ENCODE peak calls at places on chromosomes 6 and 20, in eight cellular contexts. V is sigmoid colon, Y is hepatocyte, Q is GM12865, P is GM06990, F is ascending aorta, W is esophagus muscularis mucosa, N is Calu3. S is an unnamed sample.

GRCh38 chr6:166540631-166541331 is 45.7 kb downstream of the RAMACL start:
- DNase-seq in V (no peak), Y (no peak), Q (peak; percentile 72), P (peak; percentile 24), F (no peak), W (no peak), N (peak; percentile 43), S (peak; percentile 56)

GRCh38 chr20:19875746-19876145 is 117.7 kb downstream of the RIN2 start:
- DNase-seq in V (no peak), Y (no peak), Q (no peak), P (no peak), F (no peak), W (no peak), N (no peak), S (no peak)

GRCh38 chr20:58461104-58461503 is 54.1 kb downstream of the APCDD1L start:
- DNase-seq in V (no peak), Y (no peak), Q (no peak), P (no peak), F (no peak), W (no peak), N (no peak), S (no peak)

GRCh38 chr20:36285746-36286447 is 20.2 kb upstream of the DLGAP4 start:
- DNase-seq in V (peak; percentile 41), Y (no peak), Q (no peak), P (no peak), F (no peak), W (no peak), N (no peak), S (no peak)

GRCh38 chr20:14711681-14712080 is 374.3 kb upstream of the FLRT3 start:
- DNase-seq in V (no peak), Y (peak; percentile 24), Q (no peak), P (no peak), F (no peak), W (no peak), N (no peak), S (no peak)

GRCh38 chr6:107866606-107867301 is 42.6 kb upstream of the SCML4 start:
- DNase-seq in V (no peak), Y (peak; percentile 54), Q (peak; percentile 34), P (peak; percentile 20), F (no peak), W (no peak), N (peak; percentile 40), S (peak; percentile 60)

GRCh38 chr20:46055269-46055668 is 26.3 kb downstream of the SLC12A5 start:
- DNase-seq in V (peak; percentile 27), Y (no peak), Q (no peak), P (no peak), F (no peak), W (no peak), N (no peak), S (no peak)

GRCh38 chr6:111024661-111025060 is 42.8 kb downstream of the RPF2 start:
- DNase-seq in V (no peak), Y (no peak), Q (no peak), P (no peak), F (no peak), W (no peak), N (no peak), S (no peak)

GRCh38 chr6:169205176-169206160 is 48.2 kb downstream of the THBS2 start:
- DNase-seq in V (peak; percentile 78), Y (no peak), Q (no peak), P (no peak), F (no peak), W (peak; percentile 87), N (no peak), S (no peak)

GRCh38 chr6:15392182-15392581 is 146.3 kb downstream of the JARID2 start:
- DNase-seq in V (no peak), Y (no peak), Q (no peak), P (no peak), F (no peak), W (no peak), N (no peak), S (no peak)

GRCh38 chr6:439681-440167 is 48.2 kb downstream of the IRF4 start:
- DNase-seq in V (no peak), Y (no peak), Q (no peak), P (no peak), F (no peak), W (no peak), N (no peak), S (no peak)

GRCh38 chr6:75205776-75206334 is at the start of gene COL12A1:
- DNase-seq in V (peak; percentile 99), Y (peak; percentile 87), Q (no peak), P (peak; percentile 32), F (peak; percentile 98), W (peak; percentile 98), N (peak; percentile 75), S (peak; percentile 99)

DNA sequence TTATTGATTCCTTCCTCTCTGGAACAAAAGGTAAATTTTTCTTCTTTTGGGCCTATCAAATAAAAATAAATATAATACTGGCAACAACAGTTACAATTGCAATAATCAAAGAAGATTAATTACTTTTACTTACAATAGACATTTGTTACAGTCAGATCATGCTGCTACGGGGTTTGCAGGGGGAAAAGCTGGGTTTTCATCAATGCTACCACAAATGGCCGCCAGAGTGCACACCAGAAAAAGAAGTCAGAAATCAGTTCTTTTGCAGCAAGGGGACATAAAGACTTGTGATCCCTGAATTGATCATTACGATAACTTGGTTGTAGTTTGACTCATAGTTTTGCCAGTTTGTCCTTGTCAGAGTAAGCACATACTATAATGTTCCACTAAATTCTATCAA is 714.5 kb upstream of the EYS start:
- DNase-seq in V (no peak), Y (peak; percentile 16), Q (no peak), P (no peak), F (no peak), W (no peak), N (no peak), S (peak; percentile 8)
- TF ChIP-seq CTCF in V (no peak), Y (peak; percentile 56), Q (no peak), P (no peak), F (no peak), W (no peak), N (no peak), S (peak; percentile 29)

GRCh38 chr6:125954735-125955410 is 1.7 kb upstream of the HINT3 start:
- DNase-seq in V (no peak), Y (no peak), Q (no peak), P (no peak), F (no peak), W (no peak), N (no peak), S (no peak)

GRCh38 chr6:125953502-125953875 is 3.1 kb upstream of the HINT3 start:
- DNase-seq in V (no peak), Y (peak; percentile 83), Q (peak; percentile 45), P (no peak), F (no peak), W (no peak), N (peak; percentile 49), S (peak; percentile 64)

GRCh38 chr6:125951323-125951722 is 5.2 kb upstream of the HINT3 start:
- DNase-seq in V (no peak), Y (no peak), Q (no peak), P (no peak), F (no peak), W (no peak), N (no peak), S (no peak)

GRCh38 chr6:125950293-125950692 is 6.3 kb upstream of the HINT3 start:
- DNase-seq in V (no peak), Y (no peak), Q (no peak), P (no peak), F (no peak), W (no peak), N (peak; percentile 30), S (peak; percentile 87)

DNA sequence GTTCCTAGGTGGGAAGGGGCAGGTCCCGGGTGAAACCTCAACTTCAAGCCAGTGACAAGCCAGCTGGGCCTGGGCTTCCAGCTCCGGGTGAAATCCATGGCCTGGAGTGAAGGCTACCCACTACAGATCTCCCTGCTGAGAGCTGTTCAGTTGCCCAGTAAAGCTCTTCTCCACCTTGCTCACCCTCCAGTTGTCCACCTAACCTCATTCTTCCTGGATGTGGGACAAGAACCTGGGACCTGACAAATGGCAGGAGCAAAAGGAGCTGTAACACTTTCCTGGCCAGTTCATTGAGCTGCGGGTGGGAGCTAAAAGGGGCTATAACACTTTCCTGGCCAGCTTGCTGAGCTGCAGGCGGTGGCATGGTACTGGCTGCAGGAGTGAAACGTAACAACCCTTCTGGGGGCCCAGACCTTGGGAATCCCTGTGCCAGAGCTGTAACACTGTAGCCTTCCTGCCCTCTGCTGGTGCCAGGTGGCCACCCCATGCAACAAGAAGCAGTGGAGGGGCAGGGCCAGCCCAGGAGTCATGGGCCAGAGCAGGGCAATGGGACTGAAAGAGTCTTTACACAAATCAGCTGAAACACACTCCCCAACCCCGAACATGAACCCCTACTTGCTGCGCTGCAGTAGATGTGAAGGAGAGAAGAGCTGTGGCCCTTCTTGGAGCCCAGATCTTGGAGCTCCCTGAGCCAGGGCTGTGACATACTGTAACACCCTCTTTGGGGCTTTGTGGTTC is 3.6 kb upstream of the HINT3 start:
- DNase-seq in V (no peak), Y (peak; percentile 73), Q (peak; percentile 65), P (no peak), F (no peak), W (no peak), N (peak; percentile 31), S (peak; percentile 63)
- TF ChIP-seq CTCF in V (no peak), Y (peak; percentile 47), Q (peak; percentile 52), P (peak; percentile 62), F (no peak), W (no peak), N (no peak), S (peak; percentile 37)

GRCh38 chr20:23133560-23133998 is 47.5 kb upstream of the CD93 start:
- DNase-seq in V (peak; percentile 22), Y (no peak), Q (no peak), P (no peak), F (no peak), W (no peak), N (no peak), S (no peak)
- TF ChIP-seq CTCF in V (no peak), Y (no peak), Q (no peak), P (no peak), F (no peak), W (no peak), N (no peak), S (no peak)

GRCh38 chr6:77740380-77740779 is 87.5 kb downstream of the MEI4 start:
- DNase-seq in V (no peak), Y (peak; percentile 28), Q (peak; percentile 21), P (no peak), F (no peak), W (no peak), N (no peak), S (peak; percentile 43)
- TF ChIP-seq CTCF in V (no peak), Y (peak; percentile 67), Q (peak; percentile 29), P (peak; percentile 32), F (no peak), W (peak; percentile 20), N (peak; percentile 31), S (peak; percentile 41)

GRCh38 chr20:4233520-4233919 is 218.2 kb upstream of the RNF24 start:
- DNase-seq in V (no peak), Y (no peak), Q (peak; percentile 10), P (no peak), F (no peak), W (no peak), N (no peak), S (no peak)
- TF ChIP-seq CTCF in V (no peak), Y (no peak), Q (peak; percentile 33), P (peak; percentile 36), F (no peak), W (no peak), N (no peak), S (peak; percentile 20)